ENCODE peak calls at places on chromosomes 11 and 22, in ten cellular contexts. V is MM.1S, P is RWPE1, O is fibroblast of villous mesenchyme, L is sigmoid colon, X is brain microvascular endothelial cell, M is glutamatergic neuron, U is endothelial cell, Z is HFF-Myc, K is A549. A is an unnamed sample.
A peak's percentile ranks its signal among the peaks of the same experiment; 100 is the strongest.

GRCh38 chr11:95149659-95150294 is 60.1 kb downstream of the ENDOD1 start:
- DNase-seq in V (no peak), P (peak; percentile 54), O (no peak), L (peak; percentile 75), X (no peak), M (no peak), U (peak; percentile 41), Z (no peak), K (no peak), A (peak; percentile 56)

GRCh38 chr22:19329454-19329853 is 37.9 kb upstream of the CLTCL1 start:
- DNase-seq in V (no peak), P (no peak), O (no peak), L (no peak), X (no peak), M (no peak), U (no peak), Z (no peak), K (no peak), A (no peak)

GRCh38 chr22:20130739-20131592 is 638 bp upstream of the ZDHHC8 start:
- DNase-seq in V (peak; percentile 69), P (peak; percentile 53), O (peak; percentile 82), L (peak; percentile 94), X (peak; percentile 68), M (peak; percentile 74), U (peak; percentile 73), Z (no peak), K (peak; percentile 47), A (peak; percentile 63)

GRCh38 chr11:69252494-69252845 is 41.5 kb upstream of the MYEOV start:
- DNase-seq in V (no peak), P (no peak), O (no peak), L (no peak), X (no peak), M (no peak), U (no peak), Z (no peak), K (no peak), A (no peak)

GRCh38 chr11:128497057-128497957 is 90.1 kb downstream of the ETS1 start:
- DNase-seq in V (no peak), P (peak; percentile 75), O (peak; percentile 99), L (peak; percentile 87), X (peak; percentile 96), M (no peak), U (no peak), Z (peak; percentile 100), K (peak; percentile 86), A (no peak)

GRCh38 chr11:96530473-96530872 is 140.7 kb downstream of the JRKL start:
- DNase-seq in V (no peak), P (no peak), O (no peak), L (no peak), X (no peak), M (no peak), U (no peak), Z (no peak), K (no peak), A (no peak)

GRCh38 chr22:30695351-30695762 is 683 bp downstream of the OSBP2 start:
- DNase-seq in V (no peak), P (no peak), O (no peak), L (no peak), X (no peak), M (no peak), U (no peak), Z (no peak), K (no peak), A (no peak)

GRCh38 chr22:30436196-30436595 is 10.6 kb downstream of the MTFP1 start:
- DNase-seq in V (no peak), P (no peak), O (no peak), L (no peak), X (no peak), M (no peak), U (no peak), Z (no peak), K (no peak), A (no peak)

GRCh38 chr11:108035690-108036089 is 27.0 kb downstream of the CUL5 start:
- DNase-seq in V (no peak), P (no peak), O (no peak), L (no peak), X (no peak), M (no peak), U (no peak), Z (no peak), K (no peak), A (no peak)

GRCh38 chr11:133520707-133521106 is 11.6 kb downstream of the OPCML start:
- DNase-seq in V (no peak), P (no peak), O (no peak), L (no peak), X (no peak), M (no peak), U (no peak), Z (no peak), K (peak; percentile 1), A (no peak)

GRCh38 chr11:64041846-64042245 is 6.1 kb downstream of the FLRT1 start:
- DNase-seq in V (no peak), P (no peak), O (no peak), L (no peak), X (no peak), M (no peak), U (no peak), Z (no peak), K (no peak), A (no peak)

GRCh38 chr11:64042301-64042700 is 6.6 kb downstream of the FLRT1 start:
- DNase-seq in V (no peak), P (no peak), O (no peak), L (no peak), X (no peak), M (no peak), U (no peak), Z (no peak), K (no peak), A (no peak)

GRCh38 chr11:64038500-64038899 is 2.8 kb downstream of the FLRT1 start:
- DNase-seq in V (no peak), P (no peak), O (no peak), L (no peak), X (no peak), M (no peak), U (no peak), Z (no peak), K (no peak), A (no peak)

GRCh38 chr11:64039012-64039665 is 3.4 kb downstream of the FLRT1 start:
- DNase-seq in V (no peak), P (no peak), O (no peak), L (no peak), X (no peak), M (no peak), U (no peak), Z (no peak), K (no peak), A (no peak)

GRCh38 chr11:64040684-64041267 is 5.0 kb downstream of the FLRT1 start:
- DNase-seq in V (no peak), P (no peak), O (no peak), L (no peak), X (no peak), M (no peak), U (no peak), Z (no peak), K (peak; percentile 52), A (no peak)
- TF ChIP-seq CTCF in V (no peak), P (peak; percentile 26), O (peak; percentile 60), L (peak; percentile 23), X (peak; percentile 63), M (no peak), U (no peak), Z (peak; percentile 30), K (peak; percentile 51), A (peak; percentile 59)

GRCh38 chr11:31641477-31642062 is 132.0 kb downstream of the ELP4 start:
- DNase-seq in V (no peak), P (peak; percentile 16), O (peak; percentile 29), L (no peak), X (no peak), M (peak; percentile 53), U (peak; percentile 53), Z (no peak), K (peak; percentile 64), A (peak; percentile 40)
- TF ChIP-seq CTCF in V (peak; percentile 52), P (peak; percentile 72), O (peak; percentile 72), L (no peak), X (peak; percentile 82), M (peak; percentile 81), U (peak; percentile 91), Z (peak; percentile 60), K (peak; percentile 80), A (peak; percentile 84)

GRCh38 chr11:76051937-76052336 is 154.4 kb downstream of the WNT11 start:
- DNase-seq in V (no peak), P (no peak), O (no peak), L (no peak), X (no peak), M (no peak), U (no peak), Z (no peak), K (no peak), A (no peak)
- TF ChIP-seq CTCF in V (no peak), P (no peak), O (no peak), L (no peak), X (no peak), M (no peak), U (no peak), Z (no peak), K (no peak), A (no peak)

GRCh38 chr22:41844036-41844435 is 11.1 kb downstream of the SREBF2 start:
- DNase-seq in V (no peak), P (no peak), O (no peak), L (no peak), X (no peak), M (no peak), U (no peak), Z (no peak), K (no peak), A (no peak)
- TF ChIP-seq CTCF in V (no peak), P (no peak), O (no peak), L (no peak), X (no peak), M (no peak), U (no peak), Z (no peak), K (no peak), A (no peak)

GRCh38 chr11:27718853-27719574 is 18.8 kb upstream of the BDNF start:
- DNase-seq in V (no peak), P (peak; percentile 42), O (peak; percentile 59), L (no peak), X (no peak), M (peak; percentile 80), U (peak; percentile 70), Z (no peak), K (peak; percentile 64), A (peak; percentile 45)
- TF ChIP-seq CTCF in V (no peak), P (no peak), O (no peak), L (no peak), X (no peak), M (peak; percentile 3), U (no peak), Z (no peak), K (no peak), A (no peak)

DNA sequence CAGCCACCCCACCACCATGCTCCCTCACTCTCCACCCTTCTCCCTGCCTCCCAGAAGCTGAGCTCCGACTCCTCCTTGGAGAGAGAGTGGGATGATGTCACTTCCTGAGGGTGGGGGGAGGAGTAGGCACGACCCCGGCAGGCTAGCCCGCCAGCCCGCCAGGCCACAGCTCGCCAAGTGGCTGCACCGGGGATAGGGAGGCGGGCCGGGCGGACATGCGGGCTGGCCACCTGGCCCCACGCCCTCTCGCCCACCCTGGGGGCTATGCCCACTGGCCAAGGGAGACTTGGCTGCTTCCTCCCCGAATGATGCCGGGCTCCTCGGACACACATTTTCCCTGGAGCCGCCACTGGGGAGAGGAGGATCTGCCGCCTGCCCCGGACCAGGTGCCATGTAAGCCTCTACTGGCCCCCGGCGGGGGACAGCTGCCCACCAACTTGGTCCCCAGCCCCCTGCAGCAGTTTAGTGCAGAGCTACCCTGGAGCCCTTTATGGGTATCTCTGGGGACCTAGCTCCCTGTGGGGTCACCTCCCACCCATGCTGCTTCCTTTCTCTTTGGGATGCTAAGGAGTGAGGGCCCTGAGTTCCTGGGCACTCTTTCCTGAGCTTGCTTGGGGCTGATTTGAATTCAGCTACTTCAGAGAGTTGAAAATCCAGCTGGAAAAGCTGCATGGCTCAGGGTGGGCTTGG is 33.7 kb upstream of the MYRF start:
- DNase-seq in V (no peak), P (no peak), O (peak; percentile 69), L (peak; percentile 85), X (peak; percentile 54), M (peak; percentile 80), U (peak; percentile 60), Z (peak; percentile 38), K (no peak), A (peak; percentile 65)
- TF ChIP-seq CTCF in V (no peak), P (no peak), O (no peak), L (no peak), X (no peak), M (no peak), U (no peak), Z (no peak), K (no peak), A (no peak)